ENCODE peak calls at places on chromosomes 6 and 20, in nine cellular contexts. X is iris pigment epithelial cell, I is fibroblast of lung, Q is H9, J is fibroblast of the aortic adventitia, M is fibroblast of the conjunctiva, N is chondrocyte, O is T follicular helper cell, E is AG09309. V is an unnamed sample.
A peak's percentile ranks its signal among the peaks of the same experiment; 100 is the strongest.

GRCh38 chr20:4951299-4951698 is 50.0 kb downstream of the SLC23A2 start:
- DNase-seq in X (peak; percentile 91), I (peak; percentile 92), Q (no peak), J (peak; percentile 93), M (peak; percentile 70), N (no peak), O (no peak), E (no peak), V (no peak)

GRCh38 chr6:106066984-106067383 is 19.2 kb upstream of the PRDM1 start:
- DNase-seq in X (peak; percentile 60), I (peak; percentile 52), Q (no peak), J (peak; percentile 49), M (no peak), N (no peak), O (no peak), E (no peak), V (no peak)

GRCh38 chr6:30071081-30071818 is 4.3 kb downstream of the PPP1R11 start:
- DNase-seq in X (peak; percentile 38), I (peak; percentile 40), Q (peak; percentile 54), J (peak; percentile 11), M (no peak), N (no peak), O (no peak), E (no peak), V (peak; percentile 65)

GRCh38 chr6:93423542-93423941 is 4.2 kb upstream of the EPHA7 start:
- DNase-seq in X (peak; percentile 13), I (peak; percentile 37), Q (peak; percentile 47), J (peak; percentile 27), M (no peak), N (no peak), O (no peak), E (no peak), V (peak; percentile 83)

GRCh38 chr6:106519460-106520394 is 109.6 kb downstream of the RTN4IP1 start:
- DNase-seq in X (peak; percentile 96), I (peak; percentile 98), Q (no peak), J (peak; percentile 87), M (peak; percentile 87), N (no peak), O (peak; percentile 70), E (peak; percentile 73), V (no peak)

GRCh38 chr6:160178271-160178670 is 56.7 kb downstream of the SLC22A1 start:
- DNase-seq in X (peak; percentile 11), I (no peak), Q (no peak), J (no peak), M (peak; percentile 23), N (no peak), O (no peak), E (no peak), V (no peak)

GRCh38 chr6:137903274-137903932 is 36.3 kb downstream of the TNFAIP3 start:
- DNase-seq in X (no peak), I (no peak), Q (no peak), J (no peak), M (no peak), N (no peak), O (no peak), E (no peak), V (no peak)

GRCh38 chr20:64104667-64105451 is 2.5 kb downstream of the NPBWR2 start:
- DNase-seq in X (no peak), I (no peak), Q (no peak), J (no peak), M (no peak), N (peak; percentile 84), O (no peak), E (no peak), V (no peak)

GRCh38 chr6:154619183-154619582 is 108.7 kb upstream of the CNKSR3 start:
- DNase-seq in X (no peak), I (no peak), Q (no peak), J (no peak), M (no peak), N (no peak), O (no peak), E (no peak), V (no peak)

V was measured in neural progenitor cell.